ENCODE peak calls at places on chromosome 4, in six cellular contexts. L is MG63, R is RWPE1, G is GM04503, S is NCI-H146, E is endothelial cell. Y is an unnamed sample.

GRCh38 chr4:14865804-14866203 is 136.5 kb upstream of the CPEB2 start:
- DNase-seq in L (no peak), R (no peak), G (no peak), S (no peak), E (no peak), Y (no peak)

GRCh38 chr4:79756496-79756895 is 316.5 kb downstream of the ANTXR2 start:
- DNase-seq in L (no peak), R (no peak), G (no peak), S (no peak), E (no peak), Y (no peak)

GRCh38 chr4:16227462-16227868 is 1.2 kb upstream of the TAPT1 start:
- DNase-seq in L (no peak), R (no peak), G (no peak), S (no peak), E (no peak), Y (no peak)

GRCh38 chr4:76354517-76355473 is 48.3 kb downstream of the STBD1 start:
- DNase-seq in L (no peak), R (no peak), G (no peak), S (no peak), E (no peak), Y (no peak)

GRCh38 chr4:173797296-173797695 is 267.3 kb upstream of the HAND2 start:
- DNase-seq in L (no peak), R (no peak), G (peak), S (no peak), E (no peak), Y (no peak)

GRCh38 chr4:36244257-36245084 is at the start of gene ARAP2:
- DNase-seq in L (peak), R (peak), G (no peak), S (peak), E (no peak), Y (peak)

GRCh38 chr4:52659016-52659721 is at the start of gene USP46:
- DNase-seq in L (peak), R (peak), G (no peak), S (peak), E (peak), Y (peak)

GRCh38 chr4:52100062-52100461 is 49.0 kb downstream of the SPATA18 start:
- DNase-seq in L (peak), R (no peak), G (no peak), S (no peak), E (no peak), Y (no peak)

GRCh38 chr4:67714248-67714583 is 13.3 kb upstream of the UBA6 start:
- DNase-seq in L (no peak), R (no peak), G (no peak), S (no peak), E (no peak), Y (no peak)

Y was measured in T1000.